ENCODE peak calls at places on chromosome 18, in seven cellular contexts. J is RPMI7951, F is aorta, U is T-helper 2 cell, O is RKO, I is OCI-LY7, P is choroid plexus epithelial cell. B is an unnamed sample.

GRCh38 chr18:32072321-32072720 is 19.4 kb upstream of the RNF138 start:
- DNase-seq in P (peak), O (peak), J (peak), U (no peak), F (no peak), I (peak), B (no peak)

GRCh38 chr18:61582205-61582710 is 249.0 kb downstream of the CDH20 start:
- DNase-seq in I (no peak), P (no peak), F (no peak), J (no peak), U (no peak), O (no peak), B (no peak)

GRCh38 chr18:8571399-8571798 is 37.8 kb upstream of the RAB12 start:
- DNase-seq in J (no peak), I (no peak), U (no peak), F (no peak), P (no peak), O (no peak), B (no peak)

GRCh38 chr18:44195394-44196140 is 485.1 kb upstream of the SETBP1 start:
- DNase-seq in P (no peak), O (no peak), I (no peak), U (no peak), F (no peak), J (no peak), B (no peak)

GRCh38 chr18:25345432-25345831 is 6.5 kb downstream of the ZNF521 start:
- DNase-seq in P (no peak), O (no peak), J (peak), F (no peak), I (no peak), U (no peak), B (no peak)

GRCh38 chr18:3060667-3061580 is 48.0 kb upstream of the LPIN2 start:
- DNase-seq in P (no peak), F (no peak), O (no peak), I (peak), U (peak), J (no peak), B (no peak)

GRCh38 chr18:60064271-60064670 is 164.5 kb downstream of the PMAIP1 start:
- DNase-seq in O (no peak), J (peak), F (no peak), P (no peak), U (no peak), I (no peak), B (no peak)

GRCh38 chr18:62769216-62769615 is 53.9 kb downstream of the PHLPP1 start:
- DNase-seq in U (no peak), I (no peak), O (no peak), J (no peak), F (no peak), P (no peak), B (no peak)

GRCh38 chr18:10368456-10369453 is 85.7 kb upstream of the APCDD1 start:
- DNase-seq in J (no peak), F (no peak), U (no peak), I (no peak), O (no peak), P (no peak), B (no peak)

B was measured in transverse colon.